ENCODE peak calls at places on chromosomes 3 and 15, in seven cellular contexts. X is AG08395; B is T-cell; F is activated CD4-positive, alpha-beta T cell treated with anti-CD3 and anti-CD28 coated beads for 1 hour; L is fibroblast of gingiva; G is myocyte; J is CD8-positive, alpha-beta memory T cell. E is an unnamed sample.

GRCh38 chr15:98776607-98777281 is 128.4 kb downstream of the IGF1R start:
- DNase-seq in X (peak), F (no peak), J (peak), L (peak), B (peak), G (peak), E (peak)

GRCh38 chr15:41334293-41335120 is 1.8 kb downstream of the NUSAP1 start:
- DNase-seq in F (no peak), G (peak), X (no peak), L (no peak), J (no peak), B (no peak), E (no peak)

GRCh38 chr3:111732248-111732879 is 126.7 kb upstream of the PHLDB2 start:
- DNase-seq in J (no peak), B (no peak), X (no peak), F (no peak), G (no peak), L (no peak), E (no peak)

GRCh38 chr3:14413381-14414071 is 11.1 kb downstream of the SLC6A6 start:
- DNase-seq in B (no peak), X (no peak), J (no peak), L (no peak), G (peak), F (no peak), E (no peak)

GRCh38 chr15:96421211-96421610 is 90.7 kb downstream of the NR2F2 start:
- DNase-seq in X (no peak), B (no peak), G (no peak), J (no peak), F (no peak), L (no peak), E (peak)

GRCh38 chr3:3476669-3477068 is 297.2 kb upstream of the CRBN start:
- DNase-seq in L (no peak), B (no peak), F (no peak), G (no peak), J (no peak), X (no peak), E (no peak)

GRCh38 chr3:73484656-73485248 is 140.0 kb downstream of the PDZRN3 start:
- DNase-seq in G (no peak), B (no peak), L (no peak), F (no peak), J (no peak), X (peak), E (peak)

GRCh38 chr15:59353994-59354951 is 18.4 kb downstream of the MYO1E start:
- DNase-seq in B (no peak), X (no peak), F (no peak), J (peak), G (no peak), L (no peak), E (no peak)

GRCh38 chr15:57205999-57206398 is 170.3 kb upstream of the CGNL1 start:
- DNase-seq in L (no peak), B (no peak), F (no peak), X (no peak), J (no peak), G (no peak), E (no peak)

GRCh38 chr3:197327701-197328100 is 29.3 kb upstream of the DLG1 start:
- DNase-seq in F (no peak), L (peak), B (no peak), X (peak), G (peak), J (no peak), E (peak)

GRCh38 chr15:99344639-99345038 is 93.4 kb downstream of the LRRC28 start:
- DNase-seq in L (no peak), J (no peak), X (no peak), F (no peak), G (no peak), B (no peak), E (no peak)

GRCh38 chr3:69890094-69890493 is 109.4 kb upstream of the SAMMSON start:
- DNase-seq in J (no peak), X (no peak), L (no peak), F (no peak), B (no peak), G (peak), E (no peak)

GRCh38 chr3:178618197-178618596 is 82.0 kb downstream of the KCNMB2 start:
- DNase-seq in X (peak), F (no peak), B (no peak), L (peak), G (peak), J (no peak), E (peak)

GRCh38 chr3:8739757-8740508 is 6.3 kb downstream of the CAV3 start:
- DNase-seq in B (no peak), F (no peak), L (peak), J (no peak), X (peak), G (peak), E (peak)

GRCh38 chr3:141305436-141305835 is 62.9 kb upstream of the ZBTB38 start:
- DNase-seq in F (no peak), J (no peak), L (peak), G (peak), B (no peak), X (peak), E (peak)

GRCh38 chr15:61684749-61685467 is 375.3 kb downstream of the VPS13C start:
- DNase-seq in J (no peak), X (no peak), L (no peak), F (no peak), B (no peak), G (no peak), E (no peak)

GRCh38 chr3:50481992-50482391 is 21.4 kb downstream of the CACNA2D2 start:
- DNase-seq in L (no peak), B (no peak), J (no peak), F (no peak), G (no peak), X (no peak), E (no peak)

GRCh38 chr3:168647582-168647981 is 551.9 kb upstream of the GOLIM4 start:
- DNase-seq in G (no peak), B (no peak), J (no peak), F (no peak), X (no peak), L (no peak), E (no peak)

GRCh38 chr15:25790003-25790660 is 73.0 kb downstream of the ATP10A start:
- DNase-seq in J (no peak), B (no peak), X (peak), F (no peak), L (peak), G (peak), E (peak)

GRCh38 chr15:59461521-59461920 is 23.5 kb downstream of the FAM81A start:
- DNase-seq in L (no peak), J (no peak), X (no peak), G (no peak), F (no peak), B (no peak), E (no peak)

GRCh38 chr3:171407746-171408145 is 52.5 kb downstream of the TNIK start:
- DNase-seq in J (no peak), G (peak), B (no peak), X (peak), F (no peak), L (no peak), E (peak)

GRCh38 chr3:58952128-58952917 is 97.5 kb downstream of the CFAP20DC start:
- DNase-seq in X (no peak), J (no peak), F (no peak), L (no peak), G (peak), B (no peak), E (no peak)

GRCh38 chr15:66187271-66187670 is 66.3 kb downstream of the MEGF11 start:
- DNase-seq in X (no peak), G (no peak), B (no peak), L (no peak), J (no peak), F (no peak), E (no peak)

GRCh38 chr3:113377158-113377557 is 64.1 kb downstream of the CFAP44 start:
- DNase-seq in L (no peak), F (no peak), B (no peak), J (no peak), G (no peak), X (no peak), E (no peak)

GRCh38 chr3:190825389-190826016 is 37.0 kb downstream of the GMNC start:
- DNase-seq in G (no peak), F (no peak), L (no peak), J (no peak), X (no peak), B (no peak), E (peak)

GRCh38 chr3:46947981-46948791 is 28.4 kb downstream of the CCDC12 start:
- DNase-seq in X (no peak), B (peak), G (peak), F (peak), L (no peak), J (peak), E (no peak)

GRCh38 chr15:27563765-27564164 is 535.4 kb downstream of the OCA2 start:
- DNase-seq in J (no peak), X (no peak), B (no peak), F (no peak), L (no peak), G (no peak), E (no peak)

GRCh38 chr3:130250982-130251381 is 94.5 kb upstream of the COL6A5 start:
- DNase-seq in F (no peak), X (no peak), G (no peak), L (no peak), J (no peak), B (no peak), E (no peak)

GRCh38 chr3:160928183-160928718 is 172.2 kb downstream of the PPM1L start:
- DNase-seq in G (peak), X (no peak), F (no peak), L (no peak), J (no peak), B (no peak), E (no peak)

GRCh38 chr3:122314467-122314866 is 10.6 kb upstream of the CSTA start:
- DNase-seq in B (no peak), J (no peak), L (no peak), G (no peak), X (no peak), F (no peak), E (no peak)

GRCh38 chr15:93231261-93231939 is 142.4 kb upstream of the RGMA start:
- DNase-seq in L (no peak), X (no peak), F (no peak), G (no peak), J (no peak), B (no peak), E (no peak)

GRCh38 chr3:79690072-79690471 is 77.7 kb downstream of the ROBO1 start:
- DNase-seq in F (no peak), L (no peak), G (no peak), X (no peak), J (no peak), B (no peak), E (no peak)

GRCh38 chr3:148861277-148861869 is 3.7 kb upstream of the CPA3 start:
- DNase-seq in J (peak), X (peak), G (peak), B (no peak), F (no peak), L (peak), E (peak)

GRCh38 chr3:138850151-138850550 is 15.4 kb upstream of the PIK3CB start:
- DNase-seq in J (no peak), B (no peak), L (peak), X (no peak), G (peak), F (no peak), E (no peak)

GRCh38 chr15:99100245-99101173 is 4.4 kb upstream of the SYNM start:
- DNase-seq in X (peak), B (peak), L (peak), G (peak), J (no peak), F (no peak), E (peak)

E was measured in AG10803.